ENCODE peak calls at places on chromosomes 2 and 18, in four cellular contexts. One of them, this sample, is unnamed.

GRCh38 chr2:42238644-42239288 is 69.6 kb downstream of the EML4 start:
- DNase-seq in AG04450: no peak
- DNase-seq in tibial artery: no peak
- DNase-seq in osteoblast: no peak
- DNase-seq in this sample: no peak

GRCh38 chr2:214649440-214650205 is 159.9 kb downstream of the BARD1 start:
- DNase-seq in AG04450: no peak
- DNase-seq in tibial artery: no peak
- DNase-seq in osteoblast: no peak
- DNase-seq in this sample: peak

GRCh38 chr2:172113617-172114016 is 10.9 kb upstream of the DLX2 start:
- DNase-seq in AG04450: no peak
- DNase-seq in tibial artery: no peak
- DNase-seq in osteoblast: no peak
- DNase-seq in this sample: no peak

GRCh38 chr2:108538000-108538625 is 3.8 kb downstream of the LIMS1 start:
- DNase-seq in AG04450: no peak
- DNase-seq in tibial artery: no peak
- DNase-seq in osteoblast: peak
- DNase-seq in this sample: no peak

GRCh38 chr2:154934213-154934612 is 235.7 kb downstream of the KCNJ3 start:
- DNase-seq in AG04450: no peak
- DNase-seq in tibial artery: no peak
- DNase-seq in osteoblast: no peak
- DNase-seq in this sample: no peak

GRCh38 chr2:238423561-238424312 is 3.0 kb upstream of the ASB1 start:
- DNase-seq in AG04450: no peak
- DNase-seq in tibial artery: no peak
- DNase-seq in osteoblast: peak
- DNase-seq in this sample: no peak

GRCh38 chr2:38474833-38475566 is 97.9 kb upstream of the ATL2 start:
- DNase-seq in AG04450: no peak
- DNase-seq in tibial artery: no peak
- DNase-seq in osteoblast: no peak
- DNase-seq in this sample: no peak

GRCh38 chr2:8534386-8534728 is 147.5 kb upstream of the ID2 start:
- DNase-seq in AG04450: no peak
- DNase-seq in tibial artery: peak
- DNase-seq in osteoblast: no peak
- DNase-seq in this sample: no peak

GRCh38 chr2:236337465-236338325 is 73.5 kb upstream of the ASB18 start:
- DNase-seq in AG04450: no peak
- DNase-seq in tibial artery: no peak
- DNase-seq in osteoblast: no peak
- DNase-seq in this sample: no peak

GRCh38 chr18:59141294-59142068 is 1.8 kb downstream of the SEC11C start:
- DNase-seq in AG04450: no peak
- DNase-seq in tibial artery: no peak
- DNase-seq in osteoblast: peak
- DNase-seq in this sample: no peak

GRCh38 chr2:189658281-189658680 is 3.0 kb upstream of the ASNSD1 start:
- DNase-seq in AG04450: no peak
- DNase-seq in tibial artery: no peak
- DNase-seq in osteoblast: no peak
- DNase-seq in this sample: no peak

GRCh38 chr2:51251356-51251755 is 219.4 kb upstream of the NRXN1 start:
- DNase-seq in AG04450: no peak
- DNase-seq in tibial artery: no peak
- DNase-seq in osteoblast: no peak
- DNase-seq in this sample: no peak

GRCh38 chr2:96099861-96100798 is 16.2 kb downstream of the ADRA2B start:
- DNase-seq in AG04450: no peak
- DNase-seq in tibial artery: peak
- DNase-seq in osteoblast: peak
- DNase-seq in this sample: no peak

GRCh38 chr18:80166725-80167124 is 57.7 kb downstream of the ADNP2 start:
- DNase-seq in AG04450: no peak
- DNase-seq in tibial artery: no peak
- DNase-seq in osteoblast: peak
- DNase-seq in this sample: no peak

GRCh38 chr18:6411367-6411766 is 3.3 kb downstream of the L3MBTL4 start:
- DNase-seq in AG04450: no peak
- DNase-seq in tibial artery: no peak
- DNase-seq in osteoblast: no peak
- DNase-seq in this sample: no peak

GRCh38 chr2:12507295-12507694 is 209.4 kb upstream of the TRIB2 start:
- DNase-seq in AG04450: no peak
- DNase-seq in tibial artery: no peak
- DNase-seq in osteoblast: peak
- DNase-seq in this sample: peak

GRCh38 chr18:13381907-13382682 is 163.5 kb downstream of the LDLRAD4 start:
- DNase-seq in AG04450: no peak
- DNase-seq in tibial artery: peak
- DNase-seq in osteoblast: peak
- DNase-seq in this sample: peak

GRCh38 chr2:241854342-241855244 is 4.1 kb downstream of the PDCD1 start:
- DNase-seq in AG04450: no peak
- DNase-seq in tibial artery: peak
- DNase-seq in osteoblast: peak
- DNase-seq in this sample: no peak

GRCh38 chr2:113940891-113941290 is 51.0 kb downstream of the ACTR3 start:
- DNase-seq in AG04450: no peak
- DNase-seq in tibial artery: no peak
- DNase-seq in osteoblast: no peak
- DNase-seq in this sample: no peak

GRCh38 chr2:191721331-191721730 is 43.4 kb downstream of the NABP1 start:
- DNase-seq in AG04450: no peak
- DNase-seq in tibial artery: no peak
- DNase-seq in osteoblast: no peak
- DNase-seq in this sample: no peak

GRCh38 chr2:167401309-167401708 is 513.0 kb downstream of the XIRP2 start:
- DNase-seq in AG04450: no peak
- DNase-seq in tibial artery: no peak
- DNase-seq in osteoblast: no peak
- DNase-seq in this sample: no peak

GRCh38 chr2:49940616-49941015 is 786.3 kb upstream of the FSHR start:
- DNase-seq in AG04450: no peak
- DNase-seq in tibial artery: no peak
- DNase-seq in osteoblast: no peak
- DNase-seq in this sample: no peak

GRCh38 chr2:40809156-40809555 is 357.3 kb upstream of the SLC8A1 start:
- DNase-seq in AG04450: no peak
- DNase-seq in tibial artery: no peak
- DNase-seq in osteoblast: no peak
- DNase-seq in this sample: no peak

GRCh38 chr2:101881131-101881530 is 110.6 kb upstream of the IL1R2 start:
- DNase-seq in AG04450: no peak
- DNase-seq in tibial artery: no peak
- DNase-seq in osteoblast: no peak
- DNase-seq in this sample: no peak

GRCh38 chr2:11281221-11281620 is 63.2 kb downstream of the ROCK2 start:
- DNase-seq in AG04450: no peak
- DNase-seq in tibial artery: no peak
- DNase-seq in osteoblast: peak
- DNase-seq in this sample: no peak

GRCh38 chr2:96144481-96145027 is 686 bp downstream of the DUSP2 start:
- DNase-seq in AG04450: no peak
- DNase-seq in tibial artery: no peak
- DNase-seq in osteoblast: no peak
- DNase-seq in this sample: no peak

GRCh38 chr2:120226296-120226695 is 3.1 kb upstream of the TMEM185B start:
- DNase-seq in AG04450: no peak
- DNase-seq in tibial artery: no peak
- DNase-seq in osteoblast: no peak
- DNase-seq in this sample: no peak

GRCh38 chr2:120227111-120227991 is 4.2 kb upstream of the TMEM185B start:
- DNase-seq in AG04450: no peak
- DNase-seq in tibial artery: no peak
- DNase-seq in osteoblast: no peak
- DNase-seq in this sample: no peak

GRCh38 chr2:120229341-120229740 is 6.1 kb upstream of the TMEM185B start:
- DNase-seq in AG04450: no peak
- DNase-seq in tibial artery: no peak
- DNase-seq in osteoblast: no peak
- DNase-seq in this sample: no peak

GRCh38 chr2:120230515-120231471 is 7.6 kb upstream of the TMEM185B start:
- DNase-seq in AG04450: no peak
- DNase-seq in tibial artery: no peak
- DNase-seq in osteoblast: no peak
- DNase-seq in this sample: no peak

GRCh38 chr2:120228503-120228902 is 5.3 kb upstream of the TMEM185B start:
- DNase-seq in AG04450: no peak
- DNase-seq in tibial artery: no peak
- DNase-seq in osteoblast: no peak
- DNase-seq in this sample: no peak
- TF ChIP-seq CTCF in AG04450: no peak
- TF ChIP-seq CTCF in tibial artery: no peak
- TF ChIP-seq CTCF in osteoblast: no peak
- TF ChIP-seq CTCF in this sample: no peak

DNA sequence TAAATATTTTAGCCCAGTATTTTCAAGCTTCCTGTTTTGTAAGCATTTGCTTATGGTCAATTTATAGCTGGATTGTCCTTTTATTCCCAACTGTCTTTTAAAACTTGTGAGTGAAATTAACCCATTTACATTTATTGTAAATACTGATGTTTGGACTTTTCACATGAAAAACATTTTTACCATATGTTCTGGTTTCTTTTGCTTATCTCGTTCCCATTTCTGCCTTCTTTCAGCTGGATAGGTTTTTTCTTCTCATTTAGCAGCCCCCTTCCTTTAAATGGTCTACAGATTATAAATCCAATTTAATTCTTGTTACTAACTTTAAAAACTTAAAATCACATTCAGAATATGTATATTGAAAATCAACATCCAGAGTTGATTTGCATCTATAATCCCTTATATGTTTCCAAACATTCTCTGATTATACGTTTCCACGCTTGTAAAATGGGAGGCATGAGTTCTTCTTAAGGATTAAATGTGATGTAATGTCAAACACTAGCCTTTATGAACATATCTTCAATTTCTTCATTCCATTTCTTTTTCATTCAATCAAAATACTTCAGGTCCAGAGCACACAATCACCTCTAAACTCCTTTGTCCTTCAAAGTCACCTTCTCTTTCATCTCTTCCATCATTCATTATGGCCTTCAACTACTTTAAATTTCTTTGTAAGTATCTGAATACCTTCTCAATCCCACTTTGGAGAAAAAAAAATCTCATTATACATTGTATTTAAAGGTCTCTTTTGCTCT is 1.1 kb upstream of the KDM3A start:
- DNase-seq in AG04450: no peak
- DNase-seq in tibial artery: no peak
- DNase-seq in osteoblast: no peak
- DNase-seq in this sample: no peak
- H3K4me3 ChIP-seq in AG04450: no peak
- H3K4me3 ChIP-seq in tibial artery: peak
- H3K4me3 ChIP-seq in osteoblast: peak
- H3K4me3 ChIP-seq in this sample: no peak

GRCh38 chr2:77428946-77429345 is 93.2 kb downstream of the LRRTM4 start:
- DNase-seq in AG04450: no peak
- DNase-seq in tibial artery: no peak
- DNase-seq in osteoblast: no peak
- DNase-seq in this sample: no peak

DNA sequence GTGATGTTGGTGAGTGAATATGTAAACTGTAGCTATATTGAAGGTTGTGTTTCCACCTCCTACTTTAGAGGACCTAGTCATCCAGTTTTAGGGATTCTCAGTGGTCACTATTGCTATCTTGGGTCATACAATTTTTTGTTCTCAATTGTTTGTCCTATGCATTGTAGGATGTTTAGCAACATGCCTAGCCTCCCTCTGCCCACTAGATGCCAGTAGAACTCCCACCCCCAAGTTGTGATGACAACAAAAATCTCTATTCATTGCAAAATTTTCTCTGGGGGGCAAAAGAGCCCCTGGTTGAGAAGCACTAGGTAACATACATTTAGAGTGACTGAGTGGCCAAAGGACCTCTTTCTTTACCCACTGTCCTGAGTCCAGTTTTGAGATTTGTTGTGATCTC is 87.3 kb downstream of the LRRTM4 start:
- DNase-seq in AG04450: no peak
- DNase-seq in tibial artery: no peak
- DNase-seq in osteoblast: no peak
- DNase-seq in this sample: no peak
- TF ChIP-seq CTCF in AG04450: no peak
- TF ChIP-seq CTCF in tibial artery: no peak
- TF ChIP-seq CTCF in osteoblast: no peak
- TF ChIP-seq CTCF in this sample: no peak

GRCh38 chr18:76619342-76620315 is 124.6 kb upstream of the ZNF516 start:
- DNase-seq in AG04450: no peak
- DNase-seq in tibial artery: peak
- DNase-seq in osteoblast: no peak
- DNase-seq in this sample: no peak

GRCh38 chr18:76618721-76619120 is 123.7 kb upstream of the ZNF516 start:
- DNase-seq in AG04450: no peak
- DNase-seq in tibial artery: no peak
- DNase-seq in osteoblast: no peak
- DNase-seq in this sample: no peak

GRCh38 chr18:76620326-76620813 is 125.3 kb upstream of the ZNF516 start:
- DNase-seq in AG04450: peak
- DNase-seq in tibial artery: peak
- DNase-seq in osteoblast: peak
- DNase-seq in this sample: peak

GRCh38 chr18:76621184-76621583 is 126.1 kb upstream of the ZNF516 start:
- DNase-seq in AG04450: no peak
- DNase-seq in tibial artery: no peak
- DNase-seq in osteoblast: no peak
- DNase-seq in this sample: no peak

GRCh38 chr18:76621782-76622495 is 126.9 kb upstream of the ZNF516 start:
- DNase-seq in AG04450: no peak
- DNase-seq in tibial artery: peak
- DNase-seq in osteoblast: peak
- DNase-seq in this sample: no peak
- H3K4me3 ChIP-seq in AG04450: peak
- H3K4me3 ChIP-seq in tibial artery: no peak
- H3K4me3 ChIP-seq in osteoblast: peak
- H3K4me3 ChIP-seq in this sample: no peak

This sample was measured in AG09309.